ENCODE peak calls at places on chromosomes 4 and X, in five cellular contexts. A is left ventricle myocardium inferior, T is A673, G is pancreas, P is AG04450. N is an unnamed sample. For H3K9me3, the result is how much of the 10 kb centered on the place peaks cover.

GRCh38 chr4:38371391-38371851 is 292.6 kb upstream of the KLF3 start:
- DNase-seq in A (no peak), T (peak), G (no peak), P (no peak), N (peak)

GRCh38 chr4:127188847-127189246 is 443.9 kb upstream of the INTU start:
- DNase-seq in P (no peak), T (peak), A (no peak), G (no peak), N (peak)

GRCh38 chr4:24768604-24769003 is 26.8 kb upstream of the SOD3 start:
- DNase-seq in G (no peak), A (no peak), T (no peak), P (no peak), N (no peak)

GRCh38 chr4:168610911-168611530 is 114.2 kb downstream of the PALLD start:
- DNase-seq in A (no peak), G (no peak), T (no peak), P (no peak), N (peak)

GRCh38 chrX:38816158-38816557 is 14.9 kb downstream of the MID1IP1 start:
- DNase-seq in P (no peak), A (no peak), G (peak), T (no peak), N (no peak)

GRCh38 chr4:150828159-150828558 is 186.9 kb downstream of the LRBA start:
- DNase-seq in A (no peak), T (no peak), P (no peak), G (no peak), N (no peak)

GRCh38 chr4:83629945-83630684 is 94.2 kb downstream of the GPAT3 start:
- DNase-seq in G (peak), P (peak), T (peak), A (peak), N (peak)

GRCh38 chr4:152073738-152074137 is 312.9 kb upstream of the GATB start:
- DNase-seq in G (no peak), A (no peak), T (no peak), P (no peak), N (peak)

GRCh38 chr4:185721190-185721948 is 90.6 kb downstream of the SORBS2 start:
- DNase-seq in P (no peak), T (no peak), A (no peak), G (no peak), N (peak)

GRCh38 chr4:147981305-147981704 is 249.4 kb downstream of the ARHGAP10 start:
- DNase-seq in P (no peak), T (no peak), G (no peak), A (no peak), N (peak)

GRCh38 chr4:40924793-40925117 is 175.0 kb downstream of the NSUN7 start:
- DNase-seq in P (no peak), T (no peak), A (no peak), G (no peak), N (no peak)
- TF ChIP-seq CTCF in P (no peak), T (no peak), A (no peak), G (no peak), N (no peak)

GRCh38 chr4:93396274-93396673 is 432.3 kb upstream of the ATOH1 start:
- DNase-seq in T (no peak), P (no peak), A (no peak), G (no peak), N (peak)
- H3K27ac ChIP-seq in T (no peak), P (no peak), A (no peak), G (no peak), N (no peak)

DNA sequence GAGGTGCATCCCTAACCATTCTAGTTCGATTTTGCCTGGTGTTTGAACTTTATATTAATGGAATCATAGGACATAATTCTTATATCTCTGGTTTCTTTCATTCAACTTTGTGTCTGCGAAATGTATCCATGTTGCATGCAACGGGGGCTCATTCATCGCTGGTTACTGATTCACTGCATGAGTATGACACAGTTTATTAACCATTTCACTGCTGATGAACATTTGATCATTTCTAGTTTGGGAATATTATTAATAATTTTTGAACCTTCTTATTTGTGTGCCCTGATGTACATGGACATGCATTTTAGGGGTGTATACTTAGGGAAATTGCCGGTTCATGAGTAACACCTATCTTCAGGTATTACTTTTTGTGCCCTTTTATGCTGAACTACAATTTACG is 5.1 kb upstream of the TMEM271 start:
- DNase-seq in G (no peak), T (no peak), P (no peak), A (no peak), N (no peak)
- H3K9me3 ChIP-seq in G (under half), T (under half), P (under half), A (under half), N (under half)

GRCh38 chr4:2535386-2536192 is 858 bp upstream of the FAM193A start:
- DNase-seq in G (peak), P (no peak), A (peak), T (peak), N (peak)
- TF ChIP-seq CTCF in G (no peak), P (peak), A (peak), T (peak), N (peak)

GRCh38 chrX:143476751-143477150 is 40.5 kb downstream of the SPANXN3 start:
- DNase-seq in A (no peak), P (no peak), G (no peak), T (no peak), N (no peak)

DNA sequence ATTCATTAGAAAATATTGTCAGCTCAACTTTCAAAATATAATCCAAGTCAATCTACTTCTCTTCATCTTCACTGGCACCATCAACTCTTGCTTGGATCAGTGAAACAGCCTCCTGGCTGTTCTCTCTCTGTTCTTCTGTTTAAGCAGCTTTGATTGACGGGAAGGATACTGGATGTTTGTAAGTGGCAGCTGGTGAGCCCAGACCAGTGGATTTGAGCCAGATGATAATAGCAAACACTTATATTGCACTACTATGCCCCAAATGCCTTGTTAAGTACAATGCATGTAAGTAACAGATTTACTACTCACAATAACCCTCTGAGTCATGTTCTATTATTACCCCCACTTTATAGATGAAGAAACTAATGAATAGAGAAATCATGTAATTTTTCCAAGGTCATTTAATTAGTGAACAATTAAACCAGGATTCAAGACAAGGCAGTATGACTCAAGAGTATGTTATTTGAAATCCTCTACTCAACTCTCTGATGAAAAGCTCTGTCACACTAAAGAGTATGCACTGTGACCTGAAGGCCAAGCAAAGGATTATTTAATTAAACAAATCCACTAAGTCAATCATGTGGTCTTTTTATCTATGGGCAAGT is 44.8 kb downstream of the SPANXN3 start:
- DNase-seq in G (no peak), P (no peak), T (no peak), A (no peak), N (no peak)
- H3K27ac ChIP-seq in G (no peak), P (no peak), T (no peak), A (no peak), N (no peak)

GRCh38 chr4:86633854-86634253 is 39.7 kb downstream of the PTPN13 start:
- DNase-seq in T (no peak), P (no peak), G (no peak), A (no peak), N (peak)
- H3K9me3 ChIP-seq in T (under half), P (under half), G (under half), A (under half), N (under half)

N was measured in fibroblast of lung.